ENCODE peak calls at places on chromosomes 4 and X, in seven cellular contexts. K is activated CD8-positive, alpha-beta T cell treated with anti-CD3 and anti-CD28 coated beads for 36 hours; V is kidney epithelial cell; L is fibroblast of the aortic adventitia; J is astrocyte of the cerebellum; Y is AG04449; X is NB4. W is an unnamed sample.

GRCh38 chr4:182575225-182575624 is 332.0 kb downstream of the TENM3 start:
- DNase-seq in V (no peak), J (no peak), L (no peak), K (no peak), X (no peak), Y (no peak), W (no peak)

GRCh38 chr4:184815046-184815877 is 10.5 kb downstream of the ACSL1 start:
- DNase-seq in L (peak), Y (no peak), K (peak), X (peak), J (no peak), V (peak), W (no peak)

GRCh38 chr4:16745009-16745408 is 153.4 kb downstream of the LDB2 start:
- DNase-seq in K (no peak), L (peak), X (no peak), Y (no peak), V (no peak), J (peak), W (peak)

GRCh38 chrX:19382500-19383145 is 38.9 kb downstream of the PDHA1 start:
- DNase-seq in Y (no peak), V (no peak), L (peak), X (peak), K (peak), J (no peak), W (no peak)

GRCh38 chr4:67714248-67714583 is 13.3 kb upstream of the UBA6 start:
- DNase-seq in K (peak), J (no peak), X (no peak), L (no peak), Y (no peak), V (no peak), W (no peak)

GRCh38 chrX:153438522-153438921 is 7.3 kb downstream of the TREX2 start:
- DNase-seq in K (peak), L (peak), V (no peak), X (peak), Y (no peak), J (no peak), W (peak)

GRCh38 chr4:154595807-154596206 is 5.3 kb upstream of the FGA start:
- DNase-seq in Y (no peak), X (no peak), L (no peak), V (no peak), K (no peak), J (no peak), W (no peak)

GRCh38 chrX:13101439-13102139 is 57.2 kb upstream of the FAM9C start:
- DNase-seq in L (peak), V (peak), J (peak), X (peak), Y (no peak), K (peak), W (peak)

DNA sequence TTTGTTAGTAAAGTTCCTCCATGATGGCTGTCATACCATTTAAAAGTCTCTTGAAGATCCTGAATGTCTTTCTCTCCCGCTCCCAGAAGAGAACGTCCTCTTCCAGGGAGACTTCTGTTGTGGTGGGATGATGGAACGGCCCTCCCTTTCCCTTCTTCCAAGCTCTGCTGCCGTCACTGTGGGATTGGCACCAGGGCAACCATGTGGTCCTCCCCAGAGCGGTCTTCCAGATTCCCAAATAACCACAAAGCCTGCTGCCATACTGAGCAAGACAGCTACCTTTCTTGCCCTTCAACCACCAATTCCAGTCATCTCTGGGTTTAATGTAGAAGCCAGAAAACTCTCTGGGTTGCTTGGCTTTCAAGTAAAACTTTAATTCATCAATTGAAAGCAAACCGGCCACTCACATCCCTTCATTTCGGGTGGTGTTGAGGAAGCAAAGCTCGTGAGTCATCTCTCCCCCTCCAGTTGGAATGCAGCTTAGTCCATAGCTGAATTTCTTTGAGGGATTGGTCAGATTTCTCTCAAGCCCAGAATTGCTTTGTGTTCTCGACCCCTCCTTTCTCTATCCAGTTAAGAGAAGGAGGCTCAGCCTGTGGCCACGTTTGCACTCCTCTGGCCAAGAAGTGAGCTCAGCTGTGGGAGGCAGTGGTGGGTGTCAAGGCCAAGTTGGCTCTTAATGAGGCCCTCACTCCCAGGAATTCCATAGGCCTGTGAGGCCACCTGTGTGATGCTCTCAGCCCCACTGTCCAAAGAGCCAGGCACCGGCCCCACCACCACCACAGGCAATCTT is 36.9 kb downstream of the FHDC1 start:
- DNase-seq in X (no peak), J (peak), Y (peak), V (peak), L (peak), K (no peak), W (peak)
- TF ChIP-seq CTCF in X (no peak), J (no peak), Y (no peak), V (no peak), L (no peak), K (no peak), W (no peak)

GRCh38 chr4:82216231-82216630 is 157.6 kb downstream of the HNRNPD start:
- DNase-seq in K (no peak), X (no peak), Y (no peak), V (no peak), L (no peak), J (no peak), W (no peak)
- TF ChIP-seq CTCF in K (no peak), X (no peak), Y (no peak), V (no peak), L (no peak), J (no peak), W (no peak)

GRCh38 chrX:135572436-135572835 is 52.0 kb downstream of the INTS6L start:
- DNase-seq in K (no peak), X (no peak), J (no peak), Y (no peak), V (no peak), L (peak), W (no peak)
- TF ChIP-seq CTCF in K (peak), X (peak), J (peak), Y (no peak), V (peak), L (peak), W (peak)

GRCh38 chr4:24805566-24805965 is 10.2 kb downstream of the SOD3 start:
- DNase-seq in X (no peak), J (no peak), V (no peak), K (no peak), L (no peak), Y (no peak), W (no peak)
- TF ChIP-seq CTCF in X (no peak), J (no peak), V (no peak), K (no peak), L (no peak), Y (no peak), W (no peak)

GRCh38 chr4:80202190-80202711 is 4.9 kb downstream of the PRDM8 start:
- DNase-seq in K (peak), L (peak), J (no peak), Y (no peak), V (no peak), X (peak), W (no peak)
- TF ChIP-seq CTCF in K (peak), L (peak), J (peak), Y (peak), V (peak), X (peak), W (peak)

DNA sequence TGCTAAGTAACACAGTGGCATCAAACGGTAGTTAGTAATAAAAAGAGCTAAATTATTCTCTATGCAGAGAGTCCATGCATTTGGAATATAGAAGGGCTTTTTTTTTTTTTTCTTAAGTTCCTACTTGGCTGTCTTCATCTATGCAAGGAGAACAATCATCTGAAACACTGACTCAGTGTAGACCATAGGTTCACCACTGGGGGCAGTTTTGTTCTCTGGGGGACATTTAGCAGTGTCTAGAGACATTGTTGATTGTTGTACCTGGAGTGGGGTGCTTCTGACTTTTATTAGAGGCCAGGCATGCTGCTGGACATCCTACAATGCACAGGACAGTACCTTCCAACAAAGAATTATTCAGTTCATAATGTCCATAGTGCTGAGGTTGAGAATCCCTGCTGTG is 41.2 kb downstream of the TMA16 start:
- DNase-seq in J (no peak), V (no peak), L (no peak), K (no peak), Y (no peak), X (no peak), W (no peak)
- TF ChIP-seq CTCF in J (peak), V (no peak), L (no peak), K (no peak), Y (no peak), X (no peak), W (no peak)

GRCh38 chr4:25539241-25539640 is 116.4 kb upstream of the SLC34A2 start:
- DNase-seq in Y (no peak), V (no peak), X (no peak), K (no peak), J (no peak), L (no peak), W (no peak)

GRCh38 chr4:25535278-25535677 is 120.4 kb upstream of the SLC34A2 start:
- DNase-seq in X (no peak), Y (no peak), K (no peak), L (no peak), J (no peak), V (peak), W (no peak)

GRCh38 chr4:25535701-25536473 is 119.8 kb upstream of the SLC34A2 start:
- DNase-seq in X (no peak), K (no peak), Y (no peak), J (no peak), L (peak), V (no peak), W (no peak)

GRCh38 chr4:25538430-25538829 is 117.2 kb upstream of the SLC34A2 start:
- DNase-seq in V (no peak), K (no peak), L (no peak), J (no peak), X (no peak), Y (no peak), W (no peak)

GRCh38 chr4:25536577-25537325 is 118.9 kb upstream of the SLC34A2 start:
- DNase-seq in K (no peak), J (no peak), V (no peak), Y (no peak), L (no peak), X (no peak), W (no peak)
- TF ChIP-seq CTCF in K (no peak), J (no peak), V (no peak), Y (no peak), L (no peak), X (no peak), W (no peak)